ENCODE peak calls at places on chromosomes 5 and 9, in six cellular contexts. N is globus pallidus; U is EL; Q is activated CD4-positive, alpha-beta T cell treated with anti-CD3 and anti-CD28 coated beads for 48 hours; H is iris pigment epithelial cell; C is activated gamma-delta T cell. T is an unnamed sample.

GRCh38 chr5:111075520-111075919 is 4.0 kb downstream of the TSLP start:
- DNase-seq in U (peak), H (peak), C (no peak), Q (no peak), N (no peak), T (no peak)

GRCh38 chr5:61089351-61089750 is 72.9 kb downstream of the SMIM15 start:
- DNase-seq in U (peak), N (no peak), H (peak), C (no peak), Q (no peak), T (peak)

GRCh38 chr5:134878403-134878802 is 4.2 kb downstream of the TXNDC15 start:
- DNase-seq in U (no peak), C (no peak), N (no peak), Q (no peak), H (no peak), T (no peak)

GRCh38 chr9:133970581-133970900 is 21.6 kb downstream of the VAV2 start:
- DNase-seq in H (no peak), Q (no peak), U (no peak), N (no peak), C (no peak), T (no peak)

GRCh38 chr5:14323466-14323865 is 180.3 kb downstream of the TRIO start:
- DNase-seq in C (no peak), Q (no peak), U (no peak), N (no peak), H (no peak), T (no peak)

GRCh38 chr5:14108170-14108996 is 34.8 kb upstream of the TRIO start:
- DNase-seq in H (peak), Q (peak), N (peak), U (peak), C (no peak), T (peak)

GRCh38 chr9:73183917-73184861 is 32.5 kb downstream of the ANXA1 start:
- DNase-seq in H (peak), U (peak), N (peak), C (no peak), Q (no peak), T (peak)

GRCh38 chr9:13351768-13352386 is 72.4 kb upstream of the MPDZ start:
- DNase-seq in U (peak), C (no peak), N (peak), Q (no peak), H (peak), T (peak)

GRCh38 chr5:157718529-157718928 is 12.7 kb upstream of the THG1L start:
- DNase-seq in H (peak), U (peak), C (no peak), N (peak), Q (peak), T (peak)

GRCh38 chr9:137590469-137591383 is at the start of gene ZMYND19:
- DNase-seq in U (peak), C (peak), Q (peak), N (peak), H (peak), T (peak)

GRCh38 chr5:117863589-117864296 is 1124.6 kb downstream of the DTWD2 start:
- DNase-seq in Q (no peak), N (peak), U (no peak), H (no peak), C (no peak), T (no peak)

GRCh38 chr5:36138900-36139683 is 12.6 kb downstream of the LMBRD2 start:
- DNase-seq in N (no peak), H (no peak), Q (no peak), U (no peak), C (no peak), T (no peak)

GRCh38 chr9:129306318-129306973 is 128.4 kb upstream of the IER5L start:
- DNase-seq in U (no peak), C (no peak), Q (no peak), H (no peak), N (no peak), T (no peak)

GRCh38 chr5:61332369-61332745 is 299 bp downstream of the ZSWIM6 start:
- DNase-seq in H (no peak), C (no peak), U (peak), Q (peak), N (peak), T (peak)

GRCh38 chr5:172905771-172906170 is 53.5 kb upstream of the RPL26L1 start:
- DNase-seq in C (no peak), U (no peak), H (no peak), Q (no peak), N (no peak), T (no peak)

GRCh38 chr5:91499943-91500531 is 116.9 kb upstream of the ARRDC3 start:
- DNase-seq in U (peak), C (no peak), N (peak), H (peak), Q (no peak), T (peak)

GRCh38 chr5:65108786-65109743 is 340.3 kb downstream of the CWC27 start:
- DNase-seq in N (no peak), U (peak), C (no peak), H (peak), Q (no peak), T (no peak)

GRCh38 chr5:123916331-123917121 is 404.5 kb downstream of the CSNK1G3 start:
- DNase-seq in Q (no peak), H (peak), U (peak), N (no peak), C (no peak), T (peak)

GRCh38 chr9:128979111-128979510 is 31.6 kb downstream of the NUP188 start:
- DNase-seq in C (no peak), Q (no peak), H (no peak), U (no peak), N (no peak), T (no peak)

GRCh38 chr5:35640623-35641022 is 23.0 kb downstream of the SPEF2 start:
- DNase-seq in H (no peak), C (no peak), Q (no peak), N (no peak), U (no peak), T (no peak)

GRCh38 chr9:14258840-14259239 is 55.1 kb downstream of the NFIB start:
- DNase-seq in C (no peak), Q (no peak), U (peak), N (no peak), H (peak), T (peak)

GRCh38 chr9:33147770-33148169 is 19.4 kb downstream of the B4GALT1 start:
- DNase-seq in N (no peak), Q (no peak), H (no peak), C (no peak), U (no peak), T (no peak)

GRCh38 chr5:135823799-135824366 is 10.6 kb upstream of the SLC25A48 start:
- DNase-seq in U (no peak), H (no peak), C (no peak), N (no peak), Q (no peak), T (no peak)

GRCh38 chr5:433836-434235 is 9.1 kb upstream of the EXOC3 start:
- DNase-seq in Q (no peak), U (no peak), N (no peak), C (no peak), H (no peak), T (no peak)

GRCh38 chr5:152631217-152631616 is 226.1 kb upstream of the NMUR2 start:
- DNase-seq in H (no peak), C (no peak), Q (no peak), U (no peak), N (no peak), T (no peak)

GRCh38 chr9:110700953-110701352 is 32.4 kb downstream of the MUSK start:
- DNase-seq in Q (no peak), C (no peak), U (peak), N (no peak), H (peak), T (peak)

GRCh38 chr9:112601646-112602045 is 115.0 kb downstream of the KIAA1958 start:
- DNase-seq in H (peak), N (no peak), U (peak), C (no peak), Q (no peak), T (no peak)

GRCh38 chr5:78025540-78025939 is 249.4 kb upstream of the TBCA start:
- DNase-seq in H (no peak), C (no peak), U (no peak), N (no peak), Q (no peak), T (no peak)

GRCh38 chr9:69213647-69214046 is 39.6 kb downstream of the TJP2 start:
- DNase-seq in H (no peak), N (no peak), U (no peak), C (no peak), Q (no peak), T (no peak)

GRCh38 chr5:154174091-154174490 is 16.4 kb upstream of the GALNT10 start:
- DNase-seq in Q (no peak), N (no peak), H (peak), C (no peak), U (no peak), T (no peak)

GRCh38 chr5:60196382-60197113 is 303.0 kb upstream of the PDE4D start:
- DNase-seq in C (no peak), H (peak), U (peak), Q (no peak), N (no peak), T (peak)

GRCh38 chr5:189486-189885 is 1.8 kb upstream of the LRRC14B start:
- DNase-seq in H (no peak), U (no peak), Q (no peak), C (no peak), N (no peak), T (no peak)

GRCh38 chr9:37938121-37938906 is 34.4 kb upstream of the SLC25A51 start:
- DNase-seq in U (peak), Q (no peak), C (no peak), N (peak), H (peak), T (peak)

GRCh38 chr9:79623799-79624721 is 52.3 kb downstream of the TLE4 start:
- DNase-seq in N (peak), Q (peak), C (no peak), U (peak), H (no peak), T (peak)

GRCh38 chr5:158589939-158590338 is 509.8 kb downstream of the EBF1 start:
- DNase-seq in Q (no peak), H (peak), N (no peak), C (no peak), U (peak), T (peak)

GRCh38 chr5:160159991-160160826 is 41.0 kb upstream of the PWWP2A start:
- DNase-seq in U (no peak), Q (no peak), C (no peak), N (no peak), H (no peak), T (peak)

GRCh38 chr9:93112864-93113389 is 16.9 kb downstream of the CARD19 start:
- DNase-seq in C (no peak), U (no peak), N (no peak), H (no peak), Q (no peak), T (no peak)

GRCh38 chr5:55440188-55440646 is 94.5 kb downstream of the PLPP1 start:
- DNase-seq in N (peak), Q (peak), H (peak), U (peak), C (no peak), T (peak)

GRCh38 chr5:25540628-25541027 is 895.9 kb upstream of the CDH10 start:
- DNase-seq in H (no peak), N (no peak), Q (no peak), C (no peak), U (no peak), T (no peak)

T was measured in myocyte.